ENCODE peak calls at places on chromosomes 6 and 20, in four cellular contexts. One of them, this sample, is unnamed.

GRCh38 chr20:3732327-3733118 is at the start of gene HSPA12B:
- DNase-seq in GM23338: peak; percentile 79
- DNase-seq in K562: no peak
- DNase-seq in HepG2: no peak
- DNase-seq in this sample: no peak

GRCh38 chr6:167341665-167342655 is 17.1 kb downstream of the TTLL2 start:
- DNase-seq in GM23338: no peak
- DNase-seq in K562: no peak
- DNase-seq in HepG2: peak; percentile 100
- DNase-seq in this sample: no peak

GRCh38 chr6:135962731-135963130 is 111.2 kb downstream of the PDE7B start:
- DNase-seq in GM23338: no peak
- DNase-seq in K562: no peak
- DNase-seq in HepG2: no peak
- DNase-seq in this sample: no peak

GRCh38 chr6:142605922-142606321 is 304.1 kb downstream of the ADGRG6 start:
- DNase-seq in GM23338: no peak
- DNase-seq in K562: no peak
- DNase-seq in HepG2: no peak
- DNase-seq in this sample: no peak

GRCh38 chr20:13545755-13546154 is 93.0 kb downstream of the TASP1 start:
- DNase-seq in GM23338: no peak
- DNase-seq in K562: no peak
- DNase-seq in HepG2: no peak
- DNase-seq in this sample: no peak

GRCh38 chr6:106334646-106335448 is 9.3 kb upstream of the ATG5 start:
- DNase-seq in GM23338: peak; percentile 90
- DNase-seq in K562: peak; percentile 69
- DNase-seq in HepG2: peak; percentile 52
- DNase-seq in this sample: no peak

GRCh38 chr20:47727170-47727880 is 58.0 kb downstream of the SULF2 start:
- DNase-seq in GM23338: no peak
- DNase-seq in K562: no peak
- DNase-seq in HepG2: no peak
- DNase-seq in this sample: peak; percentile 81

GRCh38 chr6:156731436-156731835 is 45.7 kb upstream of the ARID1B start:
- DNase-seq in GM23338: no peak
- DNase-seq in K562: no peak
- DNase-seq in HepG2: no peak
- DNase-seq in this sample: no peak

GRCh38 chr6:36610041-36610440 is 15.9 kb downstream of the SRSF3 start:
- DNase-seq in GM23338: no peak
- DNase-seq in K562: no peak
- DNase-seq in HepG2: no peak
- DNase-seq in this sample: no peak

GRCh38 chr20:21357851-21358250 is 39.5 kb downstream of the NKX2-4 start:
- DNase-seq in GM23338: no peak
- DNase-seq in K562: no peak
- DNase-seq in HepG2: peak; percentile 93
- DNase-seq in this sample: no peak

GRCh38 chr6:102352552-102352951 is 959.0 kb downstream of the GRIK2 start:
- DNase-seq in GM23338: no peak
- DNase-seq in K562: no peak
- DNase-seq in HepG2: no peak
- DNase-seq in this sample: no peak

GRCh38 chr20:57266251-57267157 is at the start of gene BMP7:
- DNase-seq in GM23338: peak; percentile 82
- DNase-seq in K562: no peak
- DNase-seq in HepG2: no peak
- DNase-seq in this sample: no peak

GRCh38 chr20:57264151-57264792 is 2.2 kb downstream of the BMP7 start:
- DNase-seq in GM23338: peak; percentile 47
- DNase-seq in K562: no peak
- DNase-seq in HepG2: peak; percentile 69
- DNase-seq in this sample: no peak

GRCh38 chr20:57264908-57265648 is 1.4 kb downstream of the BMP7 start:
- DNase-seq in GM23338: peak; percentile 71
- DNase-seq in K562: no peak
- DNase-seq in HepG2: no peak
- DNase-seq in this sample: no peak

GRCh38 chr20:57267158-57267821 is 849 bp upstream of the BMP7 start:
- DNase-seq in GM23338: no peak
- DNase-seq in K562: no peak
- DNase-seq in HepG2: no peak
- DNase-seq in this sample: no peak

DNA sequence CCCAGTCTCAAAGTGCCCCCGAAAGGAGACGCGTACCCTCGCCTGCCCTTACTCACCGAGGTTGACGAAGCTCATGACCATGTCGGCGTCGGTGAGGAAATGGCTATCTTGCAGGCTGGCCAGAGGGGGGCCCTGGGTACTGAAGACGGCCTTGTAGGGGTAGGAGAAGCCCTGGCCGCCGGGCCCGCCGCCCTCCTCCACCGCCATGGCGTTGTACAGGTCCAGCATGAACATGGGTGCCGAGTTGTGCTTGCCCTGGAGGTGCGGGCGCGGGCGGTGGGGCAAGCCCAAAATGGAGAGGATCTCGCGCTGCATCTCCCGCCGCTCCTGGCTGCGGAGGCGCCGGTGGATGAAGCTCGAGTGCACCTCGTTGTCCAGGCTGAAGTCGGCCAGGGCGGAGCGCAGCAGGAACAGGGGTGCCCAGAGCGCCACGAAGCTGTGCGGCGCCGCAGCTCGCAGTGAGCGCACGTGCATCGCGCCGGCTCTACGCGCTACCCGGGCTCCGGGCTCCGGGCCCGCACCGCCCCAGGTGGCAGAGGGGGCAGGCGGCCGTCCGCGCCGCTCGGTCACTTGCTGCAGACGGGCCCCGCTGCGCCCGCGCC is 691 bp downstream of the BMP7 start:
- DNase-seq in GM23338: peak; percentile 57
- DNase-seq in K562: no peak
- DNase-seq in HepG2: no peak
- DNase-seq in this sample: no peak
- TF ChIP-seq EZH2 in GM23338: peak; percentile 51
- TF ChIP-seq EZH2 in K562: no peak
- TF ChIP-seq EZH2 in HepG2: no peak
- TF ChIP-seq EZH2 in this sample: no peak

DNA sequence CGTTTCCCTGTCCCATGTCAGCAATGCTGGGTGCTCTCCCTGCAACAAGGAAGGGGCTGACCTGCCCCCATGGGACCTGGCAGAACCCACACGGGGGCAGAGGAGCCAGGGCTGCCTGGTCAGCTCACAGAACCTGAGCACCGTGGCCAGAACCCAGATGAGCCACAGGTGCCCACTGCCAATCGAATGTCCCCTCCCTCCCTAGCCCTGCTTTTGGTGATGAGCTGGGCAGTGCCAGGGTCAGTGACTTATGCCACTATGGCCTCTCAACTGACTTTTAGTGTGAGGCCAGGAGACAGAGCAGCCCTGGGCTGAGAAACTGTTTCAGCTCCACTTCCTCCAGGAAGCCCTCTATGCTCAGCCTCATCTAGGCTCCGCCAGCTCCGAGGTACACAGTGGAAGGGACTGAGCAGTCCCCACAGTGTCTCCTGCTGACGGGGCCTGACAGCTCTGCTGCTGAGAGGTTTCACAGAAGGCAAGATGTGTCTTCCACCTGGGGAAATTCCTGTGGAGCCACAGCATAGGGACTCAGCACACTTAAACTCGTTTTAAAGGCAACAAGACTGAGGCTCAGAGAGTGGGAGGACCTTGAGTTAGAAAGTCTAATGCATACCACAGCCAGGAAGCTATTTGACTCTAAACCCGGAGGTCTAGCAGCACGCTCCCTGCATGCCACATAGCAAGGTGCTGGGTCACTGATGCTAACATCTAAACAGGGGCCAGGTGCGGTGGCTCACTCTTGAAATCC is 6.9 kb downstream of the ADA start:
- DNase-seq in GM23338: no peak
- DNase-seq in K562: no peak
- DNase-seq in HepG2: no peak
- DNase-seq in this sample: peak; percentile 70
- TF ChIP-seq JUNB in GM23338: no peak
- TF ChIP-seq JUNB in K562: no peak
- TF ChIP-seq JUNB in HepG2: no peak
- TF ChIP-seq JUNB in this sample: no peak

GRCh38 chr6:41379314-41379713 is 43.9 kb downstream of the NCR2 start:
- DNase-seq in GM23338: no peak
- DNase-seq in K562: no peak
- DNase-seq in HepG2: no peak
- DNase-seq in this sample: no peak
- TF ChIP-seq EZH2 in GM23338: peak; percentile 35
- TF ChIP-seq EZH2 in K562: no peak
- TF ChIP-seq EZH2 in HepG2: no peak
- TF ChIP-seq EZH2 in this sample: no peak

DNA sequence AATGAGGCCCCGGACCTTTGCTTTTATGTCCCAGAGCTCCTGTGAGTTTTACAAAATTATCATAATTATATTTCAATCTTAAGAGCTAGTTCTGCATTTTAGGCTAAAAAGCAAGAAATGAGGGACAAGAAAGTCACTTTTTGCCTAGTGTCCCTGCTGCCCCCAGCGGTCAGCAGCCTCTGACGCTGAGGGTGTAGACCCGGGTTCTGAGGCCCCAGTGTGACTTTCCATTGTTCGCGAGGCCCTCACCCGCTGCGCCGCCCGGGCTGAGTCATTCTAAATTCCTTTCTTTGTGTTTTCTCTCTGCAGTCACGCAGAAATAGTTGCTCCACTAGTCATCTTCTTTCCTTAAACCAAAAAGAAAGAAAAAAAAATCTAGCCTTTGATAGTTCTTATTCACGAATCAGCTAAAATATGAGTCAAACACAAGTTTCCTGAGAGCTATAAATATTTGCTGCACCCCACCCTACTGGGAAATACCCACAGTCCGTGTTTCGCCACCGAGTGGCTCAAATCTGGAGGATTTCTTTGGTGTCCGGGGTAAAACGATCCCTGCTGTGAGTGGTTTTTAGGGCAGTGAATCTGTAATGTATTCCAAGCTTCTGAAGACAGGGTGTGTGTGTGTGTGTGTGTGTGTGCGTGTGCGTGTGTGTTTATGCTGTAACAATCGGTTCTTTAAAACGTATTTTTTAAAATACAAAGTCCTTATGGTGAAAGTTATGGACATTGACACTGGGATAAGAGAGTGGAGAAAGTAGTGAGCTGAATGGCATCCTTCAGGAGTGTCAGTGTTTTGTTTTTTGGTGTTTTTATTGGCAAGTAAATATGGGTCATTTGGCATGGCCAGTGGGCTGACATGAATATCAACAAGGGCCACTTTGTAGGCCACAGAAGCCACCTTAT is 59.7 kb upstream of the EEF1A1 start:
- DNase-seq in GM23338: peak; percentile 98
- DNase-seq in K562: peak; percentile 88
- DNase-seq in HepG2: peak; percentile 93
- DNase-seq in this sample: peak; percentile 61
- TF ChIP-seq JUNB in GM23338: no peak
- TF ChIP-seq JUNB in K562: no peak
- TF ChIP-seq JUNB in HepG2: peak; percentile 74
- TF ChIP-seq JUNB in this sample: peak; percentile 75

DNA sequence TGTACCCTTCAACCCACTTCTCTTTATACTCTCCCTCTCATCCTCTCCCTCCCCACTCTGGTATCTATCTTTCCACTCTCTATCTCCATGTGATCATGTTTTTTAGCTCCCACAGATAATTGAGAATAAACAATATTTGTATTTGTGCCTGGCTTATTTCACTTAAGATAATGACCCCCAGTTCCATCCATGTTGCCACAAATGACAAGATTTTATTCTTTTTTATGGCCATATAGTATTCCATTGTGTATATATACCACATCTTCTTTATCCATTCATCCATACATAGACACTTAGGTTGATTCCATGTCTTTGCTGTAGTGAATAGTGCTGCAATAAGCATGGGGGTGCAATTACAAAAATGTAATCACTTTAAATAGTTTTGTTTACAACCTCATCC is 62.3 kb downstream of the LY86 start:
- DNase-seq in GM23338: no peak
- DNase-seq in K562: no peak
- DNase-seq in HepG2: no peak
- DNase-seq in this sample: no peak
- TF ChIP-seq EZH2 in GM23338: no peak
- TF ChIP-seq EZH2 in K562: no peak
- TF ChIP-seq EZH2 in HepG2: no peak
- TF ChIP-seq EZH2 in this sample: no peak

DNA sequence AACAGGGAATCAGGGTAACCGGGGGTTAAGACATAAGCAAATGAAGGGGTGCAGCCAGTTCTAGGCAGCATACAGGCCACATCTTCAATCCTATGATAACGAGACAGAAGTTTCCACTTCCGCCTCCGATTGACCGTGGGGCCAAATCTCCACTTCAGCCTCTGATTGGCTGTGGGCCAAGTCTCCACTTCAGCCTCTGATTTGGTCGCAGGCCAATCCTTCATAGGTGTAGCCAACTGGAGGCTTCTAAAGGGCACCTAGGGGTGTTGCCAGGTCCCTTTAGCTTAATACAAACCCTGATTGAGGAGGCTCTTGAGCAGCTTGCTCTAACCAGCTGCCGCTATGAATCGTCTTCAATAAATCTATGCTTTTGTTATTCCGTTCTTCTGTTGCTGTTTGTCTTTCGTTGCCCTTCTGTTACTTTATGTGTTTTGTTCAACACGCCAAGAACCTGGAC is 2.1 kb upstream of the ERGIC3 start:
- DNase-seq in GM23338: peak; percentile 95
- DNase-seq in K562: peak; percentile 46
- DNase-seq in HepG2: peak; percentile 97
- DNase-seq in this sample: peak; percentile 70
- TF ChIP-seq JUNB in GM23338: no peak
- TF ChIP-seq JUNB in K562: no peak
- TF ChIP-seq JUNB in HepG2: no peak
- TF ChIP-seq JUNB in this sample: no peak

DNA sequence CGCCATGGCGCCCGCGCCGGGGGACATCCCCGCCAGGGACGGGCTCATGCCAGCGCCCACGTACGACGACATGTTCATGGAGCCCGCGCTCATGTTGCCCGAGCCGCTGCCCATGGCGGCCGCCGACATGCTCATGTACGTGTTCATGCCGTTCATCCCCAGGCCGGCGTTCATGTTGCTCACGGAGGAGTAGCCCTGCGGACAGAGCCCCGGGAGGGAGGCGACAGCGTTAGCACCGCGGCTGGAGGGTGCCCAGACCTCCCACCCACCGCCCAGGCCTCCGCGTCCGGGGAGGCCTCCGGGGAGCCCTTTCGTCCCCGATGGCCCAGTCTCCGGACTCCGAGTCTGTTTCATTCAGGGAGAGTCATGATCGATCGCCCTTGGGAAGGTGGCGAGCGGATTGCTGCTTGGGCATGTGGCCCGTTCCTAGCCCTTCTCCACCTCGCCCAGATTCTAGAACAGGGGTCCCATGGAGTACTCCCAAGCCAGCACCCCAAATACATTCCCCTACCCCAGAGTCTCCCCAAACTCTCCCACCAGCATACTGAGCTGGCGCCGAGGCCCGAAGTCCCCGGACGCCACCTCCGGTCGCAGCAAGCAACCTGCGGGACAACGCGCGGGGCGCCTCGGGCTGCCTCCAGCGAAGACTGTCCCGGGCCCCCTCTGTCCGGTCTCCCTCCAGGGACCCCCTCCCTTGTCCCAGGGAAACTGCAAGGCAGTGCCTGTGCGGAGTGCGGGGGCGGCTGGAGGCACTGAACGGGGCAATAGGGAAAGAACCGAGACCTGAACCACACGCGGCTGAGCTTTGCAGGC is 1.2 kb downstream of the FOXA2 start:
- DNase-seq in GM23338: peak; percentile 49
- DNase-seq in K562: no peak
- DNase-seq in HepG2: peak; percentile 36
- DNase-seq in this sample: no peak
- TF ChIP-seq EZH2 in GM23338: peak; percentile 99
- TF ChIP-seq EZH2 in K562: no peak
- TF ChIP-seq EZH2 in HepG2: no peak
- TF ChIP-seq EZH2 in this sample: no peak

This sample was measured in GM12878.